ENCODE peak calls at places on chromosomes 11 and 22, in six cellular contexts. X is RWPE1, W is HFFc6, T is esophagus squamous epithelium, B is Calu3, Z is progenitor cell of endocrine pancreas. A is an unnamed sample.

GRCh38 chr11:28038775-28039174 is 69.2 kb downstream of the KIF18A start:
- DNase-seq in X (no peak), W (no peak), T (no peak), B (no peak), Z (no peak), A (no peak)

GRCh38 chr11:59216654-59217640 is 4.2 kb upstream of the MPEG1 start:
- DNase-seq in X (peak; percentile 57), W (no peak), T (no peak), B (peak; percentile 22), Z (no peak), A (no peak)

GRCh38 chr22:40397436-40397835 is 27.0 kb downstream of the SGSM3 start:
- DNase-seq in X (no peak), W (no peak), T (no peak), B (no peak), Z (no peak), A (no peak)

GRCh38 chr11:36016709-36017108 is 72.8 kb downstream of the LDLRAD3 start:
- DNase-seq in X (no peak), W (no peak), T (no peak), B (no peak), Z (no peak), A (no peak)

GRCh38 chr11:25535462-25535861 is 796.5 kb upstream of the ANO3 start:
- DNase-seq in X (no peak), W (no peak), T (no peak), B (no peak), Z (no peak), A (no peak)

GRCh38 chr22:38599466-38599865 is 29.5 kb upstream of the DMC1 start:
- DNase-seq in X (no peak), W (no peak), T (no peak), B (no peak), Z (no peak), A (no peak)

GRCh38 chr11:78926633-78927347 is 352.1 kb upstream of the NARS2 start:
- DNase-seq in X (no peak), W (peak; percentile 44), T (no peak), B (no peak), Z (no peak), A (no peak)

GRCh38 chr11:116641561-116642045 is 131.2 kb downstream of the BUD13 start:
- DNase-seq in X (peak; percentile 69), W (no peak), T (no peak), B (peak; percentile 73), Z (peak; percentile 74), A (no peak)

GRCh38 chr11:109421981-109422590 is at the start of gene C11orf87:
- DNase-seq in X (no peak), W (no peak), T (no peak), B (no peak), Z (no peak), A (no peak)

GRCh38 chr11:33531743-33532181 is 168.9 kb downstream of the C11orf91 start:
- DNase-seq in X (no peak), W (peak; percentile 92), T (no peak), B (no peak), Z (no peak), A (no peak)

GRCh38 chr11:10444725-10445286 is 10.3 kb upstream of the AMPD3 start:
- DNase-seq in X (no peak), W (no peak), T (no peak), B (no peak), Z (no peak), A (no peak)

GRCh38 chr11:128603752-128604472 is 16.6 kb upstream of the ETS1 start:
- DNase-seq in X (no peak), W (no peak), T (no peak), B (no peak), Z (no peak), A (no peak)

GRCh38 chr22:43050995-43051394 is 36.0 kb upstream of the PACSIN2 start:
- DNase-seq in X (no peak), W (no peak), T (no peak), B (no peak), Z (no peak), A (no peak)

GRCh38 chr22:43057641-43058040 is 31.6 kb downstream of the TTLL1 start:
- DNase-seq in X (no peak), W (no peak), T (no peak), B (no peak), Z (no peak), A (no peak)

GRCh38 chr22:43047605-43048004 is 32.7 kb upstream of the PACSIN2 start:
- DNase-seq in X (no peak), W (no peak), T (no peak), B (no peak), Z (no peak), A (no peak)

DNA sequence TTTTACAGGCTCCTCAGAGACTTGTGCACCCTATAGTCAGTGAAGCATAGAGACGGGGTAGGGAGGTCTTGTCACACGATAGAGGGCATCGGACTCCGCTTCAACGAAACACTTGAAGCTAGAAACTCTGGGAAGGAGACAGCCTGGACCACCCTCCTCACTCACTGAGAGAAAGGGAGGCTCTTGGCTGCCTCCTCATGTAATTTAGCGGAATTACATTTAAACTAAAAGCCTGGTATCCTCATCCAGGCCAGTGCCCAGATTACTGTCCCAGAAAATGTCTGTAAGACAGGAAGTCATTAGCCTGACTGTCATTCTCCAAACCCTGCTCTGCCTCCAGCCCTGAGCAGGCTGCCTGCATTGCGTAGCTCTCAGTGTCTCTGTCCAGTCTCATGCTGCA is 36.0 kb downstream of the TTLL1 start:
- DNase-seq in X (no peak), W (no peak), T (no peak), B (no peak), Z (no peak), A (no peak)
- TF ChIP-seq CTCF in X (no peak), W (peak; percentile 55), T (no peak), B (no peak), Z (peak; percentile 38), A (no peak)

GRCh38 chr11:34564406-34564805 is 50.8 kb upstream of the ELF5 start:
- DNase-seq in X (peak; percentile 68), W (no peak), T (no peak), B (peak; percentile 44), Z (no peak), A (no peak)

GRCh38 chr11:34564807-34565241 is 51.2 kb upstream of the ELF5 start:
- DNase-seq in X (no peak), W (no peak), T (no peak), B (no peak), Z (no peak), A (no peak)

GRCh38 chr11:34566209-34566551 is 52.6 kb upstream of the ELF5 start:
- DNase-seq in X (no peak), W (no peak), T (no peak), B (no peak), Z (no peak), A (no peak)

GRCh38 chr11:34566736-34567135 is 53.1 kb upstream of the ELF5 start:
- DNase-seq in X (no peak), W (no peak), T (no peak), B (no peak), Z (no peak), A (no peak)

GRCh38 chr11:34565417-34566208 is 52.0 kb upstream of the ELF5 start:
- DNase-seq in X (no peak), W (no peak), T (no peak), B (no peak), Z (no peak), A (no peak)
- TF ChIP-seq CTCF in X (peak; percentile 16), W (peak; percentile 72), T (no peak), B (peak; percentile 46), Z (peak; percentile 59), A (no peak)

DNA sequence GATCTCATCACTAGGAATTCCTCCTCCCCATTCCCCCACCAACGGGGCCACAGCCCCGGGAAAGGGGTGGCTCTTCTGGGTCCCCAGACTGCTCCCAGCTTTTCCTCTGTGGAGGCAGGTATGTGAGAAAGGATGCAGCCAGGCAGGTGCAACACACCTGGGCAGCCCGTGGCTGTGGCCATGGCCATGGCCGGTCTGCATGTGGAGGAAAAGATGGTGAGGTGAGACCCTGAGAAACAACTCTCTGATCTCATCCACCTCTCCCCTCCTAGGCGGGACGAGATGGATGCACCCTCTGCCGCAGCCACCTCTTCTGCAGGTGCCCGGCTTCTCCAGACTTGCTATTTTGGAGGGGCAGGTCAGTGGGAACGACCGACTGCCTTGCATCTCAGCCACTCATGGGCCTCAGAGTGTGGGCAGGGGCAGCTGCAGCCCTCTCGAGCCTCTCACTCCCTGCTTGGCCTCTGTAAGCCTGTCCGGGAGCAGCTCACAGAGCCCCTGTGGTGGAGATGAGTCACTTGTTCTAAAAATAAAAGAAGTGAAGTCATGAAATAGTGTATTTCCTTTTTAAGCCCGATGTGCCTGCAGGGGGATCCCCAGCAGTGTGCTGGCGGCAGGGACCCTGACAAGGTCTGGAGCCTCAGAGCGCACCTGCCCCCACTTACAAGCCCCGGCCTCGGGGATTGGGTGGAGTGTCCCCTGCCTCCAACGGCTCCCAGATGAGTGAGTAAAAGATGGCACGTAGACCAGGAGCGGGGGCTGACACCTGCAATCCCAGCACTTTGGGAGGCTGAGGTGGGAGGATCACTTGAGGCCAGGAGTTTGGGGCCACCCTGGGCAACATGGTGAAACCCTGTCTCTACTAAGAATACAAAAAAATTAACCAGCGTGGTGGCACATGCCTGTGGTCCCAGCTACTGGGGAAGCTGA is 10.7 kb downstream of the SMIM38 start:
- DNase-seq in X (peak; percentile 78), W (peak; percentile 74), T (no peak), B (peak; percentile 68), Z (no peak), A (no peak)
- TF ChIP-seq CTCF in X (no peak), W (peak; percentile 64), T (no peak), B (peak; percentile 18), Z (no peak), A (no peak)

GRCh38 chr11:103923473-103923931 is 112.9 kb upstream of the DDI1 start:
- DNase-seq in X (peak; percentile 25), W (no peak), T (no peak), B (peak; percentile 4), Z (no peak), A (no peak)
- TF ChIP-seq CTCF in X (no peak), W (no peak), T (no peak), B (no peak), Z (no peak), A (no peak)

GRCh38 chr11:70415176-70415575 is 16.8 kb downstream of the CTTN start:
- DNase-seq in X (no peak), W (peak; percentile 94), T (no peak), B (no peak), Z (no peak), A (no peak)
- TF ChIP-seq CTCF in X (no peak), W (peak; percentile 86), T (no peak), B (no peak), Z (peak; percentile 7), A (no peak)

DNA sequence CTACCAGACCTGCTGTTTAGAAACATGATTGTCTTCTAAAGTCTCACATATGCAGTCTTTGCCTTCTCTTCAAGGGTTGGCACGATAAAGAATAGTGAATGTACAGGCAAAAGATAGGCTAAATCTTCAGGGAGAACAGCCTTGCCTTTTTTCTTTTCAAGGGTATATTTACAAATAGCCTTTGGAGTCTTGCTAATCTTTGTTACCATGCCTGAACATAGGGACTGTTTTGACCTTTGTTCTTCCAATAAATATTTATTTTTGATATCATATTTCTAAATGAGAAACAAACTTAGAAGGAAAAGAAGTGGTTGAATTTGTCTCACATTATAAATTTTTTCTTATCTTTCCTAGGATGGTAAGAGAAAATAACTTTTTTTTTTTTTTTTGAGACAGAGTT is 12.7 kb downstream of the CSTPP1 start:
- DNase-seq in X (no peak), W (no peak), T (no peak), B (no peak), Z (no peak), A (no peak)
- TF ChIP-seq CTCF in X (no peak), W (no peak), T (no peak), B (no peak), Z (no peak), A (no peak)